ENCODE peak calls at places on chromosomes 1 and 21, in four cellular contexts. A is K562, E is stomach, Z is brain microvascular endothelial cell. L is an unnamed sample.

GRCh38 chr1:23692308-23692871 is 784 bp downstream of the RPL11 start:
- DNase-seq in Z (no peak), E (no peak), A (peak; percentile 36), L (no peak)

GRCh38 chr1:53467391-53467790 is 8.2 kb downstream of the DMRTB1 start:
- DNase-seq in A (no peak), Z (no peak), E (no peak), L (no peak)

GRCh38 chr1:173914366-173914871 is 2.7 kb downstream of the SERPINC1 start:
- DNase-seq in E (peak; percentile 37), Z (peak; percentile 20), A (peak; percentile 81), L (no peak)

GRCh38 chr1:96510911-96511310 is 210.7 kb upstream of the PTBP2 start:
- DNase-seq in E (no peak), Z (no peak), A (no peak), L (no peak)

GRCh38 chr1:43973981-43974442 is 748 bp upstream of the ATP6V0B start:
- DNase-seq in E (no peak), A (no peak), Z (no peak), L (no peak)

GRCh38 chr1:99858881-99859280 is 8.7 kb downstream of the AGL start:
- DNase-seq in A (no peak), E (no peak), Z (no peak), L (no peak)

GRCh38 chr1:91567583-91567982 is 66.9 kb downstream of the CDC7 start:
- DNase-seq in Z (no peak), A (no peak), E (no peak), L (no peak)

GRCh38 chr1:191831572-191831971 is 326.7 kb upstream of the RGS18 start:
- DNase-seq in A (peak; percentile 45), Z (no peak), E (no peak), L (no peak)

GRCh38 chr1:3459940-3460652 is 5.6 kb downstream of the ARHGEF16 start:
- DNase-seq in Z (no peak), E (peak; percentile 89), A (no peak), L (peak; percentile 92)

GRCh38 chr21:16241500-16241963 is 511.8 kb downstream of the USP25 start:
- DNase-seq in Z (no peak), A (no peak), E (no peak), L (no peak)

GRCh38 chr1:64849942-64850341 is 105.1 kb downstream of the RAVER2 start:
- DNase-seq in E (no peak), A (no peak), Z (no peak), L (no peak)

GRCh38 chr1:15843826-15844572 is 3.5 kb upstream of the SPEN start:
- DNase-seq in Z (no peak), E (no peak), A (no peak), L (no peak)

GRCh38 chr1:117173006-117173405 is 37.7 kb downstream of the VTCN1 start:
- DNase-seq in Z (no peak), A (no peak), E (no peak), L (no peak)

GRCh38 chr1:46622341-46622740 is 5.7 kb upstream of the MOB3C start:
- DNase-seq in A (peak; percentile 70), Z (peak; percentile 31), E (peak; percentile 56), L (no peak)

GRCh38 chr1:240387036-240387435 is 224.9 kb downstream of the GREM2 start:
- DNase-seq in Z (no peak), E (no peak), A (no peak), L (no peak)

GRCh38 chr1:154689063-154689462 is 81.1 kb upstream of the ADAR start:
- DNase-seq in A (no peak), Z (no peak), E (no peak), L (no peak)

GRCh38 chr1:150406483-150406882 is 42.5 kb downstream of the RPRD2 start:
- DNase-seq in Z (no peak), E (no peak), A (no peak), L (no peak)

GRCh38 chr1:214516434-214517326 is 34.7 kb downstream of the PTPN14 start:
- DNase-seq in A (no peak), E (peak; percentile 33), Z (no peak), L (no peak)

GRCh38 chr1:70945266-70945665 is 102.3 kb downstream of the PTGER3 start:
- DNase-seq in Z (no peak), E (peak; percentile 38), A (no peak), L (no peak)

GRCh38 chr1:233281711-233282581 is 13.6 kb downstream of the PCNX2 start:
- DNase-seq in Z (peak; percentile 70), A (no peak), E (no peak), L (peak; percentile 25)

GRCh38 chr1:32801096-32801713 is 16.0 kb downstream of the YARS1 start:
- DNase-seq in E (no peak), Z (peak; percentile 82), A (no peak), L (no peak)

GRCh38 chr1:66271216-66271903 is 262.6 kb upstream of the SGIP1 start:
- DNase-seq in Z (peak; percentile 99), A (peak; percentile 2), E (peak; percentile 65), L (no peak)

GRCh38 chr1:194181845-194182244 is 995.4 kb upstream of the B3GALT2 start:
- DNase-seq in Z (no peak), A (no peak), E (no peak), L (no peak)

GRCh38 chr1:113870778-113871177 is 734 bp downstream of the PTPN22 start:
- DNase-seq in E (no peak), A (no peak), Z (no peak), L (no peak)

DNA sequence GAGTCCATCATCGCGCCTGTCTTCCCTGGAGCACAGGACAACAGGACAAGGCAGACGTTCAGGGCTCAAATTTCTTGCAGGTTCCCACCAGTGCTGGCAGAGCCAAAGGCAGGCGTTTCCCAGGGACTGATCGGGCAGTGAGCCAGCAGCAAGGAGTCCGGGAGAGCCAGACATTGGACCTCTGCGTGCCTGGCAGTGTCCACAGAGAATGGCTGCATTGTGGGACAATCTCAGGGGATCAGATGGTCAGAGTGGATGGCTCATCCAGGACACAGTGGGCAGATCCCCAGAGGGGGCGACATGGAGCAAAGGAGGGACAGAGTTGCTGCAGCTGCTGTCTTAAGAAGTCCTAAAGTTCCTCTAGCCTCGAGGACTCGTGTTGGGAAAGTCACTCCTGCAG is 4.6 kb downstream of the TMEM63A start:
- DNase-seq in A (peak; percentile 75), Z (peak; percentile 49), E (peak; percentile 76), L (peak; percentile 76)
- TF ChIP-seq CTCF in A (peak; percentile 82), Z (peak; percentile 83), E (peak; percentile 16), L (peak; percentile 41)

DNA sequence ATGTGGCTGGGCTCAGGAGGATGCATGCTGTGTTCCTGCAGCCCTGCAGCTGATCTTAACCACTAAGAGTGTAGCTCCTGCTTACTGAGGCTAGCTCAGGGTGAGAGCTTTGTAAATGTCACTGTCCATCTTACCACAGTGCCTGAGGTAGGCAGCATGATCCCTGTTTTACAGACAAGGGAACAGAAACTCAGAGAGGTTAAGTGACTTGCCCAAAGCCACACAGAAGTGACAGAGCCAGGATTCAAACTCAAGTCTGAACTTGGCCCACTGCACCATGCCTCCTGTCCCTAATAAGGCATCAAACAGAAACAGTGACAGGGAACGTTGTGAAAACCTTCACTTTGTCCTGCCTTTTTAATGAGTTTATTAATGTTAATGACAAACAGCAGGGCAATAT is 27.9 kb downstream of the PPFIA4 start:
- DNase-seq in A (no peak), E (no peak), Z (no peak), L (no peak)
- H3K27ac ChIP-seq in A (no peak overlapping the region), E (no peak overlapping the region), Z (no peak overlapping the region), L (no peak overlapping the region)

DNA sequence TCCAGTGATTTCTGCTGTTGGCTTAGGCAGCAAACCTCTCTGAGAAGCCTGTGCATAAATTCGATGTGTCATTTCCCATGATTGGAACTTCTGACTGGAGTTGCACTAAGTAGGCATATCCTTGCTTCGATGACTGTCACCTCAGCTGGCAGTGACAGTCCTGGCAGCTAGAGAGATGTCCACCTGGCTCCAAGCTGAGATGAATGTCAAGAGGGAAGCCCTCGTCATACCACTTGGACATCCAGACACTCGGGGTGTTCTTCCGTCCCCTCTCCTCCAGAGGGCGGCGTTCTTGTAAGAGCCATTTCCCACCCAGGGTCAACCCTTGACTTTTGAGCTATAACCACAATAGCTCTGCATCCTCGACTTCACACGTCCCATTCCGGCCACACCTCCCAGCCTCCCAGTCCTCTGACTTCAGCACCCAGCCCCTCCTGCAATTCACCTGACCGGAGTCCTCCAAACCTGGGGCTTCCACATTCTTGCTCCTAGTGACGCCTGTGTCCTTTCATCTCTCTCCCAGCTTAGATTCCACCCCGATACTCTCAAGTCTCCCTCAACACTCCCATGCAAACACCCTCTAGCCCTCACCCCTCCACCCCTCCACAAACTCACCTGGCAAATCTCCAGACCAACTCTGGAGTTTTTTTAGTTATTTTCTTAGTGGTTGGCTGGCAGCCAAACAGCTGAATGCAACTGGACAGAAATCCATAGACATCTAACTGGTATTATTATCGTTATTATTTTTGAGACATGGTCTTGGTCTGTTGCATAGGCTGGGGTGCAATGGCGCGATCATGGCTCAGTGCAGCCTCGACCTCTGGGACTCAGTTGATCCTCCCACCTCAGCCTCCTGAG is 17.4 kb downstream of the CA6 start:
- DNase-seq in Z (no peak), E (peak; percentile 43), A (peak; percentile 78), L (peak; percentile 83)
- H3K4me3 ChIP-seq in Z (no peak overlapping the region), E (no peak overlapping the region), A (no peak overlapping the region), L (no peak overlapping the region)

GRCh38 chr1:187928288-187928687 is 1099.5 kb downstream of the PLA2G4A start:
- DNase-seq in A (peak; percentile 1), E (no peak), Z (peak; percentile 48), L (no peak)
- TF ChIP-seq CTCF in A (no peak), E (no peak), Z (peak; percentile 75), L (no peak)

DNA sequence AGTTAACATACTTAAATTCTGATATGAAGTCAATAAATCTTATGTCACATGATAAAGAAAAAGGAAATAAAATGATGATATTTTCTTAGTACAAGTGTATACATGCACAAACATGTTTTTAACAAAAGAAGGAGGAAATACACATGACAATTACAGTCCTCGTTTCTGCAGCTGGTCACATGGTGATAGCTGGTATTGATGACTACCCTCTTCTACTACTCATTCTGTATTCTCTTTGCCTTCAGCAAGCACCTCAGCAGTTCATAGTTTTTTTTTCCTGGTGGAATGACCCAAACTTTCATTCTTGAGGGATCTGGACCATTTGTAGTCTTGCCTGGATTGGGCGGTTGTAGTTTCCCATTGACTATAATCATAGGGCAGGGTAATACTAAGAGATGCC is 64.4 kb upstream of the CFAP126 start:
- DNase-seq in E (no peak), A (no peak), Z (no peak), L (no peak)
- H3K27ac ChIP-seq in E (no peak overlapping the region), A (no peak overlapping the region), Z (no peak overlapping the region), L (no peak overlapping the region)

GRCh38 chr1:25875856-25876692 is 566 bp upstream of the PAQR7 start:
- DNase-seq in A (no peak), E (no peak), Z (no peak), L (no peak)
- H3K4me3 ChIP-seq in A (peak overlapping the region; percentile 51), E (peak overlapping the region; percentile 71), Z (peak overlapping the region; percentile 66), L (peak overlapping the region; percentile 88)

GRCh38 chr1:85894651-85895050 is 186.4 kb upstream of the ZNHIT6 start:
- DNase-seq in E (no peak), A (peak; percentile 14), Z (peak; percentile 60), L (no peak)
- TF ChIP-seq CTCF in E (no peak), A (no peak), Z (peak; percentile 70), L (no peak)

GRCh38 chr1:198499588-198499987 is 40.9 kb downstream of the ATP6V1G3 start:
- DNase-seq in E (no peak), Z (no peak), A (no peak), L (no peak)

GRCh38 chr1:198496216-198497143 is 44.0 kb downstream of the ATP6V1G3 start:
- DNase-seq in Z (no peak), E (no peak), A (no peak), L (no peak)

GRCh38 chr1:198500026-198500425 is 40.5 kb downstream of the ATP6V1G3 start:
- DNase-seq in E (no peak), Z (no peak), A (no peak), L (no peak)

GRCh38 chr1:198497326-198498220 is 42.9 kb downstream of the ATP6V1G3 start:
- DNase-seq in A (no peak), E (no peak), Z (peak; percentile 33), L (no peak)

GRCh38 chr1:198498881-198499280 is 41.6 kb downstream of the ATP6V1G3 start:
- DNase-seq in A (no peak), E (no peak), Z (no peak), L (no peak)
- H3K27ac ChIP-seq in A (no peak overlapping the region), E (no peak overlapping the region), Z (no peak overlapping the region), L (no peak overlapping the region)